ENCODE peak calls at places on chromosomes 12 and 14, in eight cellular contexts. N is naive thymus-derived CD4-positive, alpha-beta T cell; G is left ventricle myocardium inferior; J is lung; A is lower lobe of right lung; M is heart right ventricle; I is right lobe of liver; Q is Panc1. R is an unnamed sample.

GRCh38 chr14:83384253-83384652 is 1850.6 kb upstream of the SEL1L start:
- DNase-seq in N (no peak), G (no peak), J (no peak), A (no peak), M (no peak), I (no peak), Q (no peak), R (no peak)

GRCh38 chr12:86600664-86601231 is 344.6 kb upstream of the MGAT4C start:
- DNase-seq in N (no peak), G (no peak), J (no peak), A (peak; percentile 39), M (peak; percentile 4), I (no peak), Q (no peak), R (no peak)

GRCh38 chr12:4107911-4108697 is 165.5 kb upstream of the CCND2 start:
- DNase-seq in N (no peak), G (no peak), J (no peak), A (no peak), M (no peak), I (no peak), Q (no peak), R (no peak)

GRCh38 chr14:38950676-38951075 is 152.4 kb downstream of the SEC23A start:
- DNase-seq in N (no peak), G (no peak), J (no peak), A (no peak), M (no peak), I (no peak), Q (no peak), R (no peak)

GRCh38 chr12:94374124-94374523 is 85.5 kb downstream of the CEP83 start:
- DNase-seq in N (no peak), G (no peak), J (no peak), A (no peak), M (no peak), I (no peak), Q (no peak), R (no peak)

GRCh38 chr14:80135305-80136088 is 75.8 kb downstream of the DIO2 start:
- DNase-seq in N (no peak), G (no peak), J (no peak), A (no peak), M (no peak), I (no peak), Q (no peak), R (no peak)

GRCh38 chr14:104393199-104393897 is 186.2 kb upstream of the C14orf180 start:
- DNase-seq in N (no peak), G (peak; percentile 55), J (peak; percentile 22), A (no peak), M (peak; percentile 63), I (no peak), Q (no peak), R (no peak)

GRCh38 chr12:69991683-69992297 is 166.8 kb downstream of the MYRFL start:
- DNase-seq in N (no peak), G (no peak), J (no peak), A (no peak), M (no peak), I (no peak), Q (no peak), R (no peak)

GRCh38 chr12:8675471-8676083 is 13.0 kb upstream of the MFAP5 start:
- DNase-seq in N (no peak), G (no peak), J (no peak), A (no peak), M (no peak), I (no peak), Q (no peak), R (no peak)

GRCh38 chr14:100278702-100279101 is 27.5 kb downstream of the SLC25A29 start:
- DNase-seq in N (no peak), G (no peak), J (peak; percentile 60), A (peak; percentile 70), M (no peak), I (no peak), Q (no peak), R (no peak)

GRCh38 chr12:93019911-93020224 is 90.8 kb upstream of the EEA1 start:
- DNase-seq in N (no peak), G (no peak), J (no peak), A (no peak), M (no peak), I (no peak), Q (no peak), R (peak; percentile 38)

GRCh38 chr12:120677765-120678473 is 9.0 kb upstream of the MLEC start:
- DNase-seq in N (no peak), G (peak; percentile 47), J (no peak), A (no peak), M (peak; percentile 45), I (no peak), Q (no peak), R (no peak)

GRCh38 chr12:118685983-118686607 is 295.2 kb upstream of the SRRM4 start:
- DNase-seq in N (no peak), G (no peak), J (no peak), A (no peak), M (no peak), I (no peak), Q (no peak), R (no peak)

GRCh38 chr14:72678360-72678759 is 215.5 kb downstream of the DPF3 start:
- DNase-seq in N (no peak), G (no peak), J (no peak), A (no peak), M (no peak), I (no peak), Q (no peak), R (no peak)

GRCh38 chr12:64091186-64091585 is 130.9 kb downstream of the KICS2 start:
- DNase-seq in N (no peak), G (no peak), J (no peak), A (no peak), M (no peak), I (no peak), Q (no peak), R (no peak)
- H3K4me3 ChIP-seq in N (no peak overlapping the region), G (no peak overlapping the region), J (no peak overlapping the region), A (no peak overlapping the region), M (no peak overlapping the region), I (no peak overlapping the region), Q (no peak overlapping the region), R (no peak overlapping the region)

DNA sequence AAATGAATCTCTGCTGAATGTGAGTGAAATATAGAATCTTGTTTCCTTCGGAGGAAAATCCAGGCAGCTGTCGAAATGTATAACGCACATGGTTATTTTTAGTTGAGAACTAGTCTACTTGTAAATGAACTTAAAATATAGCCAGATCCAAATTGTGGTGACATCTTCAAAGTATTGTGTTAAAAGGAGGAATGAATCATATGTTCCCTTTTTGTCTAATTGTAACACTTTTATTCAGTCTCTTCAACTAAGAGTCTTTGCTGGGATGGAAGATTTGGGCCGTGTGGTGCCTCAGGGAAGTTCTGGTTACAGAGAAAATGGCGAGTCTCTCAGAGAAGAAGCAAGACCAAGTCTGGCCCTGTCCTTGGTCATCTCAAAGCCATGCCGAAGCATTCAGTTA is 82.6 kb downstream of the SLC4A8 start:
- DNase-seq in N (no peak), G (no peak), J (no peak), A (no peak), M (no peak), I (no peak), Q (no peak), R (no peak)
- H3K27me3 ChIP-seq in N (no peaks in the 10 kb centered on the region), G (peaks cover 5% of the 10 kb centered on the region), J (no peaks in the 10 kb centered on the region), A (peaks cover 2% of the 10 kb centered on the region), M (no peaks in the 10 kb centered on the region), I (no peaks in the 10 kb centered on the region), Q (no peaks in the 10 kb centered on the region), R (peaks cover 2% of the 10 kb centered on the region)

DNA sequence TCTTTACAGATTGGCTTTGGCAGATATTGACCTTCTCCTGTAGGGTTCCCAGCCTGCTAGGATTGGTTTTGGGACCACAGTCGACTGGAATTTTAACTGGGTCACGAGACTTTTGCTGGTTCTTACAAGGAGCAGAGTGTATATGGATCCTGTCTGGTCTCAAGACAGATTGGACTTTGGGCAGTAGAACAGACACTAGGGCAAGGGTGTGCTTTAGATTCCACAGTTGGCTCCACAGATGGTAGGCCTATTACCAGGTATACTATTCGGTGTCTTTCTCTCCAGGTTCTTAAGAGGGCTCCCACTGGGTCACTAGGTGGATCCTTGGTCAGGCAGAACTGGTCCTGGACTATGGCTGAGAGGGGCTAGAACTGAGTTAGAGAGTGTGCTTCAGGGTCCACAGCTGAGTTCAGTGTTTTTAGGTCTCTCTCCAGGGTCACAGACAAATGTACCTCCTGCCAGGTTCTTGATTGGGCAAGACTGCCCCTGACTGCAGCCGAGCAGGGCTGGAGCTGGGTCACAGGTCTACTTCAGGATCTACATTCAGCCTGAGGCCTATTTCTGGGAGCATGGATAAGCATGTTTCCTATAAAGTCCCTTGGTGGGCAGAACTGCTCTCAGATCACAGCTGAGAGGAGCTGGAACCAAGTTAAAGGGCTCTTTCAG is 460.2 kb downstream of the TMEM117 start:
- DNase-seq in N (no peak), G (no peak), J (no peak), A (no peak), M (no peak), I (no peak), Q (no peak), R (no peak)
- H3K4me1 ChIP-seq in N (no peaks in the 10 kb centered on the region), G (no peaks in the 10 kb centered on the region), J (no peaks in the 10 kb centered on the region), A (no peaks in the 10 kb centered on the region), M (no peaks in the 10 kb centered on the region), I (no peaks in the 10 kb centered on the region), Q (no peaks in the 10 kb centered on the region), R (no peaks in the 10 kb centered on the region)

DNA sequence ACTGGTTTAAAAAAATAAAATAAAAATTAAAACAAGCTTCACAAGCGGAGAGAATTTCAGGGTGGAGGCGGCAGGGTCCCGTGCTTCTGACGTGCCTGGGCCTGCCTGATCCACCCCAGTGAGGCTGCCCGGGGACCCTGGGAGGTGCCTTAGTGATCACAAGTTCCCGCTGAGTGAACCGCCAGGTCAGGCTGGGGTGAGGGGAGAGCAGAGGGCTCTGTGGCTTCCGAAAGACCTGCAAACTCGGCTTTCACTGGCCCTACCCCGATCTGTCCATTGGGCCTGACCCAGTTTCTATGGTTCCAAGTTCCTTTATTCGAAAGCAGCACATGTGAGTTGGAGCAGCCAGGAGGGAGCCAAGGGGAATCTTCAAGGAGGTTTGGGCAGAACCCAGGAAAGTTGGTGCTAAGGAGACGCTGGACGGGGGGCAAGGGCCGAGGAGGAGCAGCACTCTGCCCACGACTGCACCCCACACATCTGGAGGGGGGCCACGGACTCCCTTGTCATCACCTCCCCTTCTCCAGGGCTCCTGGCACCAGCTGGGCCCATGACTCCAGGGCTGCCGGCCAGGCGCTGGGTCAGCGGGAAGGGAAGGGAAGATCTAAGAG is 12.9 kb downstream of the MMP14 start:
- DNase-seq in N (no peak), G (peak; percentile 69), J (no peak), A (peak; percentile 52), M (peak; percentile 68), I (no peak), Q (no peak), R (no peak)
- H3K4me3 ChIP-seq in N (no peak overlapping the region), G (peak overlapping the region; percentile 37), J (no peak overlapping the region), A (no peak overlapping the region), M (peak overlapping the region; percentile 8), I (no peak overlapping the region), Q (no peak overlapping the region), R (no peak overlapping the region)

GRCh38 chr14:56821807-56822615 is 11.7 kb upstream of the OTX2 start:
- DNase-seq in N (no peak), G (no peak), J (no peak), A (no peak), M (no peak), I (no peak), Q (no peak), R (no peak)
- H3K27me3 ChIP-seq in N (no peaks in the 10 kb centered on the region), G (peaks cover 86% of the 10 kb centered on the region), J (peaks cover 19% of the 10 kb centered on the region), A (peaks cover 40% of the 10 kb centered on the region), M (peaks cover 69% of the 10 kb centered on the region), I (no peaks in the 10 kb centered on the region), Q (peaks cover 5% of the 10 kb centered on the region), R (no peaks in the 10 kb centered on the region)

DNA sequence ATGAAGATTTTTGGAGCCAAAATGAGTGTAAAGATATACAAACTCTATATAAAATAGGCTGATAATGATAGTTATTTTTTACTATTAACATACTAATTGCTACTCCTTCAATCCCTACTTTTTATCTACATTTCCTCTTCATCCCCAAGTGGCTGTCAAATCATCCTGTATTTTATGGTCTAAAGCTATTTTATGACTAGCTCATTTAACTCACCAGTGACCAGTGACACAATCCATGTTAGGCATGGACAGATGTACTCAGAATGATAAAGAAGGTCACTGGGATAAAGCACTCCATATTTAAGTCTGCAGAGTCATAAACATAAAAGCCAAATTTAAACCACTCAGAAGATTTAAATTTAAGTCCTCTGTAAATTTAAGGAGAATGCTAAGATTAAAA is 183.0 kb downstream of the MED13L start:
- DNase-seq in N (no peak), G (no peak), J (no peak), A (no peak), M (no peak), I (no peak), Q (no peak), R (no peak)
- H3K4me1 ChIP-seq in N (no peaks in the 10 kb centered on the region), G (peaks cover 23% of the 10 kb centered on the region), J (no peaks in the 10 kb centered on the region), A (peaks cover 9% of the 10 kb centered on the region), M (peaks cover 16% of the 10 kb centered on the region), I (no peaks in the 10 kb centered on the region), Q (peaks cover 6% of the 10 kb centered on the region), R (no peaks in the 10 kb centered on the region)

R was measured in HAP-1.